ENCODE peak calls at places on chromosome 6, in five cellular contexts. N, W, X, C and E are unnamed samples.

GRCh38 chr6:79168695-79168980 is 65.8 kb downstream of the HMGN3 start:
- DNase-seq in N (peak; percentile 69), X (no peak), W (peak; percentile 38), C (no peak), E (no peak)

GRCh38 chr6:92160226-92160625 is 1259.1 kb downstream of the EPHA7 start:
- DNase-seq in W (no peak), N (no peak), C (no peak), X (no peak), E (no peak)

GRCh38 chr6:52574709-52575489 is 2.0 kb downstream of the TRAM2 start:
- DNase-seq in C (peak; percentile 36), W (peak; percentile 67), N (peak; percentile 69), X (no peak), E (no peak)

GRCh38 chr6:46221221-46221793 is 50.5 kb upstream of the ENPP5 start:
- DNase-seq in X (no peak), W (peak; percentile 65), C (peak; percentile 52), N (peak; percentile 60), E (peak; percentile 36)

GRCh38 chr6:54291146-54291545 is 17.1 kb upstream of the TINAG start:
- DNase-seq in X (no peak), C (peak; percentile 63), N (peak; percentile 87), W (peak; percentile 49), E (peak; percentile 98)

GRCh38 chr6:57267586-57268293 is 45.6 kb upstream of the RAB23 start:
- DNase-seq in X (no peak), W (peak; percentile 99), C (peak; percentile 99), N (peak; percentile 99), E (peak; percentile 95)

GRCh38 chr6:125747589-125748533 is 1.6 kb upstream of the HEY2 start:
- DNase-seq in N (no peak), C (no peak), X (no peak), W (no peak), E (peak; percentile 79)

GRCh38 chr6:44297063-44298038 is 15.8 kb downstream of the AARS2 start:
- DNase-seq in C (peak; percentile 19), X (no peak), N (no peak), W (no peak), E (peak; percentile 54)

GRCh38 chr6:99868074-99868702 is 125.8 kb downstream of the MCHR2 start:
- DNase-seq in C (peak; percentile 73), N (peak; percentile 69), X (peak; percentile 85), W (peak; percentile 65), E (peak; percentile 81)
- H3K4me3 ChIP-seq in C (no peak overlapping the region), N (peak overlapping the region; percentile 3), X (no peak overlapping the region), W (no peak overlapping the region), E (no peak overlapping the region)

DNA sequence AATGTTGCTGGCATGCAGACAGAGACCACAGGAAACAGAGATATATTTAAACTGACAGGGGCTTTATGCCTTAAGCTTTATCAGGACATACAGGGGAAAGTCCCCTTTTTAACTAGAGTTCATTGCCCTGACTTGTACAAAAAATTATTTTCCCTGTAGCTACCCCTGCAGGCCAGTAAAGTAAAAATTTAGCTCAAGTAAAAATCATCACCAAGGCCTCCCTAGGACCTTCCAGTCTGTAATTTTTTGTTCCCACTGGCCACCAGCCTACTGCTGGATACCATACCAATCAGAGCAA is 711.9 kb upstream of the NRSN1 start:
- DNase-seq in X (no peak), C (peak; percentile 80), N (peak; percentile 60), W (peak; percentile 70), E (peak; percentile 63)
- TF ChIP-seq CTCF in X (peak; percentile 59), C (peak; percentile 50), N (peak; percentile 50), W (peak; percentile 18), E (peak; percentile 47)

GRCh38 chr6:134436281-134436815 is 118.4 kb upstream of the SGK1 start:
- DNase-seq in X (peak; percentile 87), N (peak; percentile 99), W (peak; percentile 97), C (peak; percentile 98), E (peak; percentile 98)
- H3K4me3 ChIP-seq in X (no peak overlapping the region), N (no peak overlapping the region), W (no peak overlapping the region), C (peak overlapping the region; percentile 2), E (no peak overlapping the region)

DNA sequence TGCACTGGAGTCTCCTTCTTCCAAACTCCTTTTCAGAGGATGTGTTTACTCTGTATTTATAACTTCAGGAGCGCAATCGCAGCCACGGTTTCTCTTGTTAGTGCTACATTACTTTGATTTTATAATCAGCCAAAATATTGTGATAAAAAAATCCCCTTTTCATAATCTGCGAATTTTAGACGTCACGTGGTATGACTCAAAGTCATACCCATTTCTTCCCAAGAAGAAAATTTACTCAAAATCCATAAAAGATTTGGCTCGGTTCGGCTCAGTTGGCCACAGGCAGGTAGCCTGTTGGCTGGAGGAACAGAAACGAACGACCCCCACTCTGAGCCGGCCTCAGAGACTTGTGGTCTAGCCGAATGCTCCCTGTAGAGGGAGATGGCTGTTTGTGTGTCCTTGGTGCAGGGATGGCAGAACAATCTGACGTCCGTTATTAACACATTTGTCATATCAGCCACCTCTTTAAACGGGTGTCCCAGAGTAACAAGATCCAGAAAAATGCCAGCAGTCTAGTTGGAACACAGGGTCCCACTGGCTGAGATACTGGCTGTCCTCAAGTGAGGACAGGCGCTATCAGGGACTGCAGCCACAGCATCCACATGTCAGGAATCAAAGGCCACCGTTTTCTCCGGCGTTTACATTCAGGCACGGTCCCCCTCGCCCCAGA is 247.6 kb downstream of the DLL1 start:
- DNase-seq in W (no peak), C (no peak), N (no peak), X (no peak), E (no peak)
- TF ChIP-seq CTCF in W (no peak), C (no peak), N (no peak), X (no peak), E (no peak)

GRCh38 chr6:154277578-154278128 is 79.0 kb downstream of the IPCEF1 start:
- DNase-seq in N (no peak), X (no peak), C (no peak), W (no peak), E (no peak)
- H3K4me3 ChIP-seq in N (peak overlapping the region; percentile 36), X (peak overlapping the region; percentile 35), C (no peak overlapping the region), W (no peak overlapping the region), E (no peak overlapping the region)